ENCODE peak calls at places on chromosome 4, in six cellular contexts. Z is HFF-Myc, Y is GM12865, E is cardiac fibroblast, L is spleen, R is OCI-LY7. V is an unnamed sample.
A peak's percentile ranks its signal among the peaks of the same experiment; 100 is the strongest.

GRCh38 chr4:168679397-168680176 is 182.7 kb downstream of the PALLD start:
- DNase-seq in Z (no peak), Y (no peak), E (no peak), L (no peak), R (no peak), V (no peak)

GRCh38 chr4:48300004-48300403 is 30.4 kb upstream of the TEC start:
- DNase-seq in Z (no peak), Y (no peak), E (no peak), L (no peak), R (no peak), V (no peak)

GRCh38 chr4:121127100-121127499 is 37.0 kb downstream of the TNIP3 start:
- DNase-seq in Z (no peak), Y (no peak), E (no peak), L (no peak), R (no peak), V (no peak)

GRCh38 chr4:25560605-25561004 is 95.0 kb upstream of the SLC34A2 start:
- DNase-seq in Z (no peak), Y (no peak), E (no peak), L (no peak), R (no peak), V (no peak)

GRCh38 chr4:88187766-88188165 is 29.3 kb upstream of the ABCG2 start:
- DNase-seq in Z (no peak), Y (no peak), E (no peak), L (no peak), R (no peak), V (no peak)

GRCh38 chr4:75513529-75514130 is 573 bp downstream of the RCHY1 start:
- DNase-seq in Z (no peak), Y (no peak), E (peak; percentile 7), L (peak; percentile 73), R (peak; percentile 15), V (no peak)

GRCh38 chr4:1540601-1541375 is 134.5 kb upstream of the NKX1-1 start:
- DNase-seq in Z (no peak), Y (no peak), E (no peak), L (no peak), R (no peak), V (no peak)

GRCh38 chr4:722851-723360 is 17.3 kb downstream of the PCGF3 start:
- DNase-seq in Z (no peak), Y (no peak), E (no peak), L (no peak), R (no peak), V (no peak)

GRCh38 chr4:69823481-69824186 is 36.3 kb downstream of the SULT1E1 start:
- DNase-seq in Z (no peak), Y (peak; percentile 47), E (peak; percentile 58), L (peak; percentile 73), R (peak; percentile 18), V (no peak)

GRCh38 chr4:3480528-3481112 is 17.5 kb downstream of the DOK7 start:
- DNase-seq in Z (peak; percentile 27), Y (peak; percentile 65), E (peak; percentile 83), L (peak; percentile 93), R (peak; percentile 66), V (no peak)

GRCh38 chr4:185463541-185463940 is 8.0 kb downstream of the CCDC110 start:
- DNase-seq in Z (no peak), Y (no peak), E (no peak), L (no peak), R (no peak), V (no peak)

GRCh38 chr4:2084316-2084715 is 25.2 kb downstream of the NAT8L start:
- DNase-seq in Z (no peak), Y (no peak), E (no peak), L (peak; percentile 60), R (no peak), V (no peak)

GRCh38 chr4:6377626-6378492 is 94.6 kb downstream of the PPP2R2C start:
- DNase-seq in Z (no peak), Y (no peak), E (no peak), L (peak; percentile 52), R (no peak), V (no peak)

GRCh38 chr4:22356996-22357596 is 158.8 kb downstream of the ADGRA3 start:
- DNase-seq in Z (no peak), Y (peak; percentile 49), E (peak; percentile 59), L (no peak), R (no peak), V (no peak)

GRCh38 chr4:105174098-105174497 is 27.4 kb downstream of the TET2 start:
- DNase-seq in Z (no peak), Y (no peak), E (no peak), L (no peak), R (no peak), V (no peak)

GRCh38 chr4:180578175-180578574 is 1665.0 kb upstream of the TENM3 start:
- DNase-seq in Z (no peak), Y (peak; percentile 28), E (no peak), L (no peak), R (no peak), V (no peak)

GRCh38 chr4:185256444-185256843 is 47.0 kb downstream of the SNX25 start:
- DNase-seq in Z (no peak), Y (no peak), E (peak; percentile 37), L (no peak), R (no peak), V (no peak)

GRCh38 chr4:160283081-160283480 is 1180.2 kb downstream of the RAPGEF2 start:
- DNase-seq in Z (no peak), Y (no peak), E (no peak), L (no peak), R (no peak), V (no peak)

GRCh38 chr4:40349561-40350198 is 14.5 kb downstream of the CHRNA9 start:
- DNase-seq in Z (no peak), Y (no peak), E (no peak), L (no peak), R (peak; percentile 33), V (peak; percentile 12)

GRCh38 chr4:148054275-148054674 is 322.4 kb downstream of the ARHGAP10 start:
- DNase-seq in Z (peak; percentile 10), Y (peak; percentile 21), E (no peak), L (no peak), R (peak; percentile 62), V (no peak)

GRCh38 chr4:41122775-41123174 is 91.6 kb downstream of the APBB2 start:
- DNase-seq in Z (no peak), Y (no peak), E (no peak), L (no peak), R (no peak), V (no peak)

GRCh38 chr4:1462009-1462767 is 55.9 kb upstream of the NKX1-1 start:
- DNase-seq in Z (no peak), Y (no peak), E (no peak), L (peak; percentile 62), R (no peak), V (no peak)

GRCh38 chr4:1367230-1367935 is 20.4 kb downstream of the UVSSA start:
- DNase-seq in Z (no peak), Y (no peak), E (no peak), L (no peak), R (no peak), V (no peak)

DNA sequence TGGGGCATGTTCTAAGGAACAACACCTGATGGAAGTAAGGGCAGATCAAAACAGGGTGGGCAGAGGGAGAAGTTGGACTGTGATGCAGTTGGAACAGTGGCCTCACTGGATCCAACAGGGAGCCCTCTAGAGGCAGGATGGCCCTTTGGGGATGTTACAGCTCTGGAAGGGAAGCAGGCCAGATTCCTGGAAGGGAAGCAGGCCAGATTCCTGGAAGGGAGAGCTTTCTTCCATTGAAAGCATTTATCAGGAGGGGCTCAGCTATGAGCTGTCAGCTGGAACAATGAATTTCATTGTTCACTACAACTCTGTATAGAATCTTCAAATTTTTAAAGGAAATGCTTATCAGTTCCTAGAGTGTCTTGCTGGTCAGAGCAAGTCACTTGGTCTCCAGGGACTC is 17.7 kb downstream of the IL15 start:
- DNase-seq in Z (no peak), Y (no peak), E (peak; percentile 82), L (no peak), R (no peak), V (no peak)
- TF ChIP-seq CTCF in Z (peak; percentile 63), Y (peak; percentile 8), E (peak; percentile 65), L (peak; percentile 25), R (peak; percentile 25), V (peak; percentile 71)

DNA sequence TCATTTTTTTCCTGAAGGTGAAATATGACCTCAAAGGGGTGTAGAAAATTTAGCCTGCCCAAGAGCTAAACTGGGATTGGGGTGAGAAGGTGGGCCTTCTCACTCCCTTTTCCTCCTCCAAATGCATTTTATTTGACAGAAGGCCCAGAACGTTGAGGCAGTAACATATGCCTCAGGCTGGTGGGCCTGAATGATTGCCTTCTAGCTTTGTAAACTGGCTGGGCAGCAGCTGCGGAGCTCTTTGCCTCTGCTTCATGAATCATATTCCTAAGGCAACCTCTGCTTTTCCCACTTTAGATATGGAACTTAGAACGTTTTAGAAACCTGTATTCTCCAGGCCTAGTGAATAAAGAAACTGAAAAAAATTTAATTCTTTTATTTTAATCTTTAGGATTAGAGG is 11.3 kb downstream of the PRDM8 start:
- DNase-seq in Z (no peak), Y (no peak), E (no peak), L (no peak), R (no peak), V (no peak)
- H3K4me3 ChIP-seq in Z (no peak overlapping the region), Y (no peak overlapping the region), E (no peak overlapping the region), L (no peak overlapping the region), R (no peak overlapping the region), V (no peak overlapping the region)

DNA sequence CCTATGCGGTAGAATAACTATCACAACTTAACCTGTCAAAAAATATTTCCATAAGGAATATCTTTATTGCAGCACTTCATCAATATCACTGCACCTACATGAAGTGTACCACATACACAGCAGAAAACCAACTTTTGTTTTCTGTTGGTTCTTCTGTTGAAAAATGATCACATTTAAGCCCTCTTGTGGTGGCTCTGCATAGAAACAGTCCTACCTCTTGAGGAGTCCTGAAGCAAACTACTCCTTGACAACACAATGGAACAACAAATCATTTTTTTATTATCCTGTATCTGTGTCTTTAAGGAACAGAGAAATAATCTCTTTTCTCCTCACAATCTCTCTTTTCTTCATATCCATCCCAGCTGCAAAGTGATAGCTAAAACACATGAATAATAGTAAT is 39.8 kb upstream of the ATOH1 start:
- DNase-seq in Z (peak; percentile 6), Y (peak; percentile 31), E (peak; percentile 14), L (no peak), R (peak; percentile 15), V (no peak)
- TF ChIP-seq CTCF in Z (peak; percentile 36), Y (peak; percentile 40), E (peak; percentile 49), L (no peak), R (peak; percentile 63), V (peak; percentile 68)

GRCh38 chr4:108834787-108835384 is 72.0 kb upstream of the ETNPPL start:
- DNase-seq in Z (peak; percentile 27), Y (no peak), E (peak; percentile 65), L (no peak), R (peak; percentile 48), V (no peak)

GRCh38 chr4:108829981-108830492 is 67.2 kb upstream of the ETNPPL start:
- DNase-seq in Z (no peak), Y (no peak), E (peak; percentile 2), L (no peak), R (no peak), V (no peak)

GRCh38 chr4:108830509-108831244 is 67.8 kb upstream of the ETNPPL start:
- DNase-seq in Z (no peak), Y (peak; percentile 37), E (peak; percentile 58), L (no peak), R (no peak), V (peak; percentile 90)

GRCh38 chr4:108833041-108833440 is 70.2 kb upstream of the ETNPPL start:
- DNase-seq in Z (no peak), Y (no peak), E (peak; percentile 62), L (no peak), R (no peak), V (no peak)

DNA sequence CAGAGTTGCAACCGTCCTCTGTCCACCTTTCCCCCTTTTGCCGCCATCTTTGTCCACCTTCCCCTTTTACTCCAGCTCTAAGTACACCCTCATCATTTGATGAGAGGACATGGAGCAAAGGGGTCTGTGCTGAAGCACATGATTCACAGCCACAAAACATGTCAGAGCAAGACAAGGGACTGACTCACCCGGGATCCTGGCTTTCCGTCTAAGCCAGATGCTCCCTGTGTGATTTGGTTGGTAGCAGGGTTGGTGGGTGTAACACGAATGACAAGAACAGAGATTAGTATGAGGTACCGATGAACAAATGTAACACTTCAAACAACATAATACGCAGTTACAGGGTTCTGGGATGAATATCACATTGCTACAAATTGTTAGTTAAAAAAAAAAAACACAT is 71.3 kb upstream of the ETNPPL start:
- DNase-seq in Z (peak; percentile 54), Y (no peak), E (peak; percentile 17), L (no peak), R (no peak), V (no peak)
- H3K4me3 ChIP-seq in Z (no peak overlapping the region), Y (no peak overlapping the region), E (no peak overlapping the region), L (no peak overlapping the region), R (no peak overlapping the region), V (no peak overlapping the region)

V was measured in retinal pigment epithelial cell.